ENCODE peak calls at places on chromosomes 6 and 20, in seven cellular contexts. F is astrocyte; X is cerebellum; P is activated CD4-positive, CD25-positive, alpha-beta regulatory T cell; U is Ammon's horn; I is activated naive CD4-positive, alpha-beta T cell treated with anti-CD3 and anti-CD28 coated beads, Interleukin-2, amount 50 U/mL, for 16 hours; N is activated T-helper 9 cell treated with anti-CD3 and anti-CD28 coated beads, Interleukin-2, amount 50 U/mL, for 16 hours. O is an unnamed sample.

GRCh38 chr6:7727951-7728854 is 2.3 kb downstream of the BMP6 start:
- DNase-seq in F (no peak), X (peak), P (no peak), U (peak), I (peak), N (no peak), O (peak)

GRCh38 chr6:116403205-116403604 is 32.5 kb downstream of the DSE start:
- DNase-seq in F (no peak), X (no peak), P (no peak), U (no peak), I (no peak), N (no peak), O (no peak)

GRCh38 chr6:14804444-14805210 is 441.2 kb upstream of the JARID2 start:
- DNase-seq in F (peak), X (peak), P (no peak), U (peak), I (no peak), N (no peak), O (peak)

GRCh38 chr6:10341605-10342004 is 73.3 kb downstream of the TFAP2A start:
- DNase-seq in F (no peak), X (no peak), P (no peak), U (no peak), I (no peak), N (no peak), O (no peak)

GRCh38 chr20:58986286-58986967 is 5.4 kb downstream of the NELFCD start:
- DNase-seq in F (no peak), X (no peak), P (no peak), U (no peak), I (no peak), N (no peak), O (no peak)

GRCh38 chr6:6836609-6837406 is 248.3 kb downstream of the LY86 start:
- DNase-seq in F (no peak), X (no peak), P (no peak), U (no peak), I (no peak), N (no peak), O (no peak)

GRCh38 chr6:165721349-165721748 is 58.3 kb upstream of the PDE10A start:
- DNase-seq in F (no peak), X (no peak), P (no peak), U (no peak), I (no peak), N (no peak), O (no peak)

GRCh38 chr20:43372051-43372450 is 85.6 kb upstream of the SRSF6 start:
- DNase-seq in F (no peak), X (no peak), P (no peak), U (no peak), I (no peak), N (no peak), O (no peak)

GRCh38 chr6:130560231-130560630 is 194.4 kb downstream of the TMEM200A start:
- DNase-seq in F (peak), X (no peak), P (no peak), U (no peak), I (no peak), N (no peak), O (no peak)

GRCh38 chr20:13183005-13183404 is 38.1 kb upstream of the ISM1 start:
- DNase-seq in F (no peak), X (no peak), P (no peak), U (no peak), I (no peak), N (no peak), O (no peak)

O was measured in BE2C.